ENCODE peak calls at places on chromosomes 12 and 14, in four cellular contexts. T is IMR-90, Q is endothelial cell of umbilical vein, W is K562. D is an unnamed sample.

GRCh38 chr14:74333909-74334308 is 14.4 kb upstream of the VRTN start:
- DNase-seq in T (peak), Q (no peak), W (no peak), D (no peak)

GRCh38 chr14:30882431-30882830 is 8.1 kb downstream of the COCH start:
- DNase-seq in T (no peak), Q (no peak), W (no peak), D (no peak)

GRCh38 chr12:131041968-131042847 is 88.5 kb downstream of the ADGRD1 start:
- DNase-seq in T (no peak), Q (no peak), W (no peak), D (no peak)

GRCh38 chr14:75609606-75610476 is 31.4 kb downstream of the FLVCR2 start:
- DNase-seq in T (no peak), Q (no peak), W (no peak), D (no peak)

GRCh38 chr14:39843881-39844280 is 411.6 kb upstream of the FBXO33 start:
- DNase-seq in T (no peak), Q (no peak), W (no peak), D (no peak)

GRCh38 chr12:110199360-110200123 is 75.4 kb downstream of the IFT81 start:
- DNase-seq in T (peak), Q (peak), W (no peak), D (peak)

GRCh38 chr12:19972325-19973288 is 395.7 kb upstream of the PDE3A start:
- DNase-seq in T (peak), Q (no peak), W (no peak), D (peak)

GRCh38 chr14:100902295-100902694 is 1.2 kb downstream of the RTL1 start:
- DNase-seq in T (no peak), Q (no peak), W (peak), D (no peak)

GRCh38 chr12:68792952-68793351 is 15.0 kb upstream of the MDM2 start:
- DNase-seq in T (peak), Q (peak), W (peak), D (peak)

GRCh38 chr14:87131879-87132278 is 861.1 kb downstream of the GALC start:
- DNase-seq in T (peak), Q (no peak), W (no peak), D (no peak)

GRCh38 chr12:66236969-66237368 is 48.0 kb downstream of the IRAK3 start:
- DNase-seq in T (no peak), Q (no peak), W (no peak), D (no peak)

GRCh38 chr12:119417440-119417839 is 82.9 kb downstream of the CCDC60 start:
- DNase-seq in T (no peak), Q (no peak), W (no peak), D (no peak)

GRCh38 chr14:92578511-92578910 is 64.9 kb downstream of the RIN3 start:
- DNase-seq in T (peak), Q (no peak), W (no peak), D (no peak)

GRCh38 chr12:128337456-128338160 is 70.6 kb downstream of the TMEM132C start:
- DNase-seq in T (no peak), Q (no peak), W (no peak), D (no peak)

GRCh38 chr12:86634706-86635410 is 378.7 kb upstream of the MGAT4C start:
- DNase-seq in T (peak), Q (no peak), W (no peak), D (no peak)

GRCh38 chr14:96705422-96706092 is 91.6 kb upstream of the VRK1 start:
- DNase-seq in T (no peak), Q (no peak), W (no peak), D (no peak)
- TF ChIP-seq FOS in T (no peak), Q (no peak), W (no peak), D (no peak)

DNA sequence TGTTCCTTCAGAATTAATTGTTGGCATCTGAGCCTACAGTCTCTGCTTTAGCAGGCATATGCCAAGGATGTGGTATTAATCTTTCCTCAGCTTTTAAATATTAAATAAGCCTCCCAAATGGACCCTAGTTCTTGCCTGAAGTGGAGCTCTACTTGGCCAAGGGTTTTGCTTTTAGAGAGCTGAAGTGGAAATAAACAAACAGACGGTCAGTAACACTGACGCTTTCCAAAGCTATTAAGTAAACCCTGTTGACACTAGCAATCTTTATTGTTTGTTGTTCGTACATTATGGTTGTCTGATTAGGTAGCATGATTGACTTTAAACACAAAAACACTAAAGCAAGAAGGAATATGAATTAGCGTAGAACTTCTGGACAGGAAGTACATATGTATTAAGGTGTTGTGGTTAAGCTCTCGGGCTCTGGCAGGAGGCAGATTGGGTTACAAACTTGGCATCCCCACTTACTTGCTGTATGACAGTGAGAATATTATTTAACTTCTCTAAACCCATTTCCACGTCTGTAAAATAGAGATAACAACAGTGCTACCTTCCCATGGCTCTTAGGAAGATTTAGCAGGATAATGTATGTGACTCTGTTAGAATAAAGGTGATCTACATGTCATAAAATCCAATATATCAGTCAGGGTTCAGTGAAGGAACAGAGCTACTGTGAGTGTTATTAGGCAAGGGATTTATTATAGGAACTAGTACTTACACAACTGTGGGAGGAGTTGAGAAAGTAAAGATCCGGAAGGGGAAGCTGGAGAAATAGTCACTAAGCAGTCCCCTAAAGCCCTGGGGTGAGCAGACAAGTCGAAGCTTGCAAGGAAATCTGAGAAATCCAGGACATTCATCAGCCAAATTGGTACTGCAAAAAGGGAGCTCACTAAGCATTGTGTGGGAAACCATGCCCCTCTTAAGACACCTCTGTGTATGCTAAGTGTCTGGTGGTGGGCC is 92.2 kb upstream of the ATF7IP start:
- DNase-seq in T (peak), Q (no peak), W (no peak), D (no peak)
- TF ChIP-seq FOS in T (no peak), Q (no peak), W (no peak), D (no peak)

GRCh38 chr12:84058136-84058535 is 854.5 kb downstream of the SLC6A15 start:
- DNase-seq in T (no peak), Q (no peak), W (no peak), D (no peak)
- TF ChIP-seq FOS in T (no peak), Q (no peak), W (no peak), D (no peak)

GRCh38 chr12:57485695-57486094 is 2.2 kb upstream of the MARS1 start:
- DNase-seq in T (no peak), Q (no peak), W (no peak), D (no peak)

GRCh38 chr12:57487055-57487596 is 742 bp upstream of the MARS1 start:
- DNase-seq in T (no peak), Q (no peak), W (no peak), D (no peak)

GRCh38 chr12:57479376-57480115 is at the start of gene ARHGAP9:
- DNase-seq in T (peak), Q (no peak), W (no peak), D (peak)

GRCh38 chr12:57481671-57482070 is 2.0 kb upstream of the ARHGAP9 start:
- DNase-seq in T (no peak), Q (no peak), W (no peak), D (no peak)

GRCh38 chr12:57483466-57483865 is 3.8 kb upstream of the ARHGAP9 start:
- DNase-seq in T (peak), Q (no peak), W (no peak), D (no peak)
- TF ChIP-seq FOS in T (no peak), Q (no peak), W (no peak), D (no peak)

GRCh38 chr12:4214912-4215861 is 58.4 kb upstream of the CCND2 start:
- DNase-seq in T (no peak), Q (no peak), W (peak), D (peak)
- TF ChIP-seq FOS in T (no peak), Q (no peak), W (no peak), D (no peak)

GRCh38 chr12:70549340-70550179 is 87.7 kb downstream of the PTPRB start:
- DNase-seq in T (no peak), Q (peak), W (no peak), D (no peak)
- TF ChIP-seq FOS in T (no peak), Q (peak), W (no peak), D (no peak)

D was measured in GM12878.